ENCODE peak calls at places on chromosomes 3 and 15, in four cellular contexts. One of them, this sample, is unnamed.
A peak's percentile ranks its signal among the peaks of the same experiment; 100 is the strongest.

GRCh38 chr15:44207643-44208042 is 12.6 kb upstream of the FRMD5 start:
- DNase-seq in astrocyte of the spinal cord: peak; percentile 80
- DNase-seq in endothelial cell: no peak
- DNase-seq in ascending aorta: no peak
- DNase-seq in this sample: no peak

GRCh38 chr3:130975251-130975650 is 51.4 kb downstream of the ASTE1 start:
- DNase-seq in astrocyte of the spinal cord: no peak
- DNase-seq in endothelial cell: no peak
- DNase-seq in ascending aorta: no peak
- DNase-seq in this sample: no peak

GRCh38 chr3:7520593-7520992 is 659.7 kb downstream of the GRM7 start:
- DNase-seq in astrocyte of the spinal cord: no peak
- DNase-seq in endothelial cell: no peak
- DNase-seq in ascending aorta: no peak
- DNase-seq in this sample: no peak

GRCh38 chr3:55426486-55426885 is 60.6 kb downstream of the WNT5A start:
- DNase-seq in astrocyte of the spinal cord: peak; percentile 15
- DNase-seq in endothelial cell: no peak
- DNase-seq in ascending aorta: no peak
- DNase-seq in this sample: no peak

GRCh38 chr3:32998631-32999451 is 47.4 kb downstream of the CCR4 start:
- DNase-seq in astrocyte of the spinal cord: no peak
- DNase-seq in endothelial cell: no peak
- DNase-seq in ascending aorta: no peak
- DNase-seq in this sample: no peak

GRCh38 chr3:113234688-113235260 is 23.4 kb downstream of the BOC start:
- DNase-seq in astrocyte of the spinal cord: no peak
- DNase-seq in endothelial cell: no peak
- DNase-seq in ascending aorta: no peak
- DNase-seq in this sample: no peak

GRCh38 chr3:98971183-98971681 is 69.7 kb upstream of the DCBLD2 start:
- DNase-seq in astrocyte of the spinal cord: peak; percentile 93
- DNase-seq in endothelial cell: no peak
- DNase-seq in ascending aorta: no peak
- DNase-seq in this sample: no peak

GRCh38 chr3:113532698-113533533 is 561 bp downstream of the SIDT1 start:
- DNase-seq in astrocyte of the spinal cord: peak; percentile 3
- DNase-seq in endothelial cell: peak; percentile 42
- DNase-seq in ascending aorta: no peak
- DNase-seq in this sample: peak; percentile 65

GRCh38 chr15:96360581-96361308 is 30.2 kb downstream of the NR2F2 start:
- DNase-seq in astrocyte of the spinal cord: no peak
- DNase-seq in endothelial cell: no peak
- DNase-seq in ascending aorta: no peak
- DNase-seq in this sample: no peak

GRCh38 chr3:185878920-185879319 is 54.1 kb upstream of the IGF2BP2 start:
- DNase-seq in astrocyte of the spinal cord: no peak
- DNase-seq in endothelial cell: no peak
- DNase-seq in ascending aorta: no peak
- DNase-seq in this sample: no peak

DNA sequence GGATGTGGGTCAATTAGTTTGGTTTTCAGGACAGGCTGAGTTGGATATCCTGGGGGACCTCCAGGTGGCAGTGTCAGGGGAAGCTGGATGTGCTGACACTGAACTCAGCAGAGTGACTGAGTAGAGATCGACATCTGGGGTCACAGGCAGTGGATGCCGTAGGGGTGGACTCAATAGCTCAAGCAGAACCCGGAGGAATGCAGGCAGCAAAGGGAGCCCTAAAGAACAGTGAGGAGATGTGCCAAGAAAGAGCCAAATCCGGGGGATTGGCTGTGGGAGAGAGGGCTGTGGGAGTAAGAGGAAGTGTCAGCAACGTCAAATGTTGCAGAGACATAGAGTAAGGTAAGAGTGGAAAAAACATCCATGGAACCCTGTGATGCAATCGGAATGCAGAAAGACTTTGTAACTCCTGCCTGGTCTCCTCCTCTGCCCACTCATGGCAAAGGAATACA is 11.6 kb downstream of the CCR5AS start:
- DNase-seq in astrocyte of the spinal cord: no peak
- DNase-seq in endothelial cell: no peak
- DNase-seq in ascending aorta: no peak
- DNase-seq in this sample: no peak
- TF ChIP-seq CTCF in astrocyte of the spinal cord: no peak
- TF ChIP-seq CTCF in endothelial cell: no peak
- TF ChIP-seq CTCF in ascending aorta: no peak
- TF ChIP-seq CTCF in this sample: peak; percentile 25

GRCh38 chr3:149659173-149659468 is 1.3 kb upstream of the WWTR1 start:
- DNase-seq in astrocyte of the spinal cord: no peak
- DNase-seq in endothelial cell: no peak
- DNase-seq in ascending aorta: no peak
- DNase-seq in this sample: no peak

GRCh38 chr3:149667576-149667975 is 9.8 kb upstream of the WWTR1 start:
- DNase-seq in astrocyte of the spinal cord: no peak
- DNase-seq in endothelial cell: no peak
- DNase-seq in ascending aorta: no peak
- DNase-seq in this sample: no peak

GRCh38 chr3:149662240-149662887 is 4.5 kb upstream of the WWTR1 start:
- DNase-seq in astrocyte of the spinal cord: no peak
- DNase-seq in endothelial cell: no peak
- DNase-seq in ascending aorta: no peak
- DNase-seq in this sample: no peak

GRCh38 chr3:149660462-149660861 is 2.6 kb upstream of the WWTR1 start:
- DNase-seq in astrocyte of the spinal cord: no peak
- DNase-seq in endothelial cell: no peak
- DNase-seq in ascending aorta: no peak
- DNase-seq in this sample: no peak

GRCh38 chr3:149663966-149664365 is 6.1 kb upstream of the WWTR1 start:
- DNase-seq in astrocyte of the spinal cord: no peak
- DNase-seq in endothelial cell: no peak
- DNase-seq in ascending aorta: no peak
- DNase-seq in this sample: no peak
- TF ChIP-seq CTCF in astrocyte of the spinal cord: no peak
- TF ChIP-seq CTCF in endothelial cell: no peak
- TF ChIP-seq CTCF in ascending aorta: no peak
- TF ChIP-seq CTCF in this sample: no peak

GRCh38 chr3:47850803-47851417 is 48.0 kb downstream of the DHX30 start:
- DNase-seq in astrocyte of the spinal cord: no peak
- DNase-seq in endothelial cell: no peak
- DNase-seq in ascending aorta: no peak
- DNase-seq in this sample: no peak

GRCh38 chr3:47851888-47852603 is 49.1 kb downstream of the DHX30 start:
- DNase-seq in astrocyte of the spinal cord: no peak
- DNase-seq in endothelial cell: no peak
- DNase-seq in ascending aorta: no peak
- DNase-seq in this sample: no peak

GRCh38 chr3:47854267-47854666 is 51.3 kb downstream of the DHX30 start:
- DNase-seq in astrocyte of the spinal cord: no peak
- DNase-seq in endothelial cell: no peak
- DNase-seq in ascending aorta: no peak
- DNase-seq in this sample: no peak

GRCh38 chr3:47854720-47855455 is 52.0 kb downstream of the DHX30 start:
- DNase-seq in astrocyte of the spinal cord: no peak
- DNase-seq in endothelial cell: no peak
- DNase-seq in ascending aorta: no peak
- DNase-seq in this sample: no peak

DNA sequence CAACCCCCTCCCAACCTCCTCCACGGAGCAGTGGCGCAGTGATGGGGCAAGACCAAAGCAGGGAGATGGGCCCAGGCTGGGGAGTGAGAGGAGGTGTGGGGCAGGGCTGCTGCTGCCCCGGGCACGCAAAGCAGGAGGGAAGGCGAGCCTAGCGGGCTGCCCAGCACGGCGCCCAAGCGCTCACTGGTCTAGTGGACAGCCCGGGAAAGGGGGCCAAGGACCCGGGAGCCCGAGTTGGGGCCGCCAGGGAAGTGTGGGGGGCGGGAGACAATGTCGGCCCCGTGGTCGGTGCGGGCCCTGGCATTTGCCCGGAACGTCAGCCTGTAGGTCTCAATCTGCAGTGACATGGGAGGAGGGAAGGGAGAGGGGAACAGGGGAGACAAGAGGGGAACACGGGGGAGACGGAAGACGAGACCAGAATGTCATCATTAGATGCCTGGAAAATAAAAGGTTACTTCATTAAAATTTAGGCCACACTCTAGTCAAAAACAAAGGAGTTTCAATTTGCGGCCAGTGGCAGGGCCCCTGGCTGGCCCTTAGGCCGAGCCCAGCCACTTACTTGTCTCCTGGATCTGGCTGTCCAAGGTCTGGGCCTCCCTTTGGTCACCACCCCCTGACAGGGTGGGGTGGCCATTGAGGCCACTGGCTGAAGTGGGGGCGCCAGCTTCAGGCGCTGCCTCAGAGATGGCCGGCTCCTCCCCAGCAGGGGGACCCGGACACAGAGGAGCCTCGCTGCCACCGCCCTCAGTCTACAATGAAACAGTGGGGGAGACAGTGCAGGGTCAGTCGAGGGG is 49.9 kb downstream of the DHX30 start:
- DNase-seq in astrocyte of the spinal cord: no peak
- DNase-seq in endothelial cell: no peak
- DNase-seq in ascending aorta: no peak
- DNase-seq in this sample: no peak
- TF ChIP-seq CTCF in astrocyte of the spinal cord: no peak
- TF ChIP-seq CTCF in endothelial cell: no peak
- TF ChIP-seq CTCF in ascending aorta: no peak
- TF ChIP-seq CTCF in this sample: no peak

DNA sequence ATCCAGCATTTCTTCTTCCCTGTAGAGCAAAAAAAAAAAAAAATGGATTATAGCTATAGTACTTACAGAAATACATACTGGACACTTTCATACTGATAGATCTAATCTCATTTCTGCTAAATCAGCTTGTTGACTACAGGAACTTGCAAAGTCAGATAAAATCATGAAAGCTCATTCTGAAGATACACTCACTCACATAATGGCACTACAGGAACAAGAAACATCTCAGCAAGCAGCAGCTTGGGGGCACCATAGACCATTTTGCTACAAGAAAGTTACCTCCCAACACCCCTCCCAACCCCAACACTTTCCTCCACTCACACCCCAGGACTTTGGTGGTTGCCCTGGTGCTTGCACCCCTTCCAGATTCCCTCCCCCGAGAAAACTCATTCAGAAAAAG is 4.6 kb downstream of the MYH15 start:
- DNase-seq in astrocyte of the spinal cord: no peak
- DNase-seq in endothelial cell: no peak
- DNase-seq in ascending aorta: no peak
- DNase-seq in this sample: peak; percentile 7
- TF ChIP-seq CTCF in astrocyte of the spinal cord: no peak
- TF ChIP-seq CTCF in endothelial cell: no peak
- TF ChIP-seq CTCF in ascending aorta: no peak
- TF ChIP-seq CTCF in this sample: no peak

DNA sequence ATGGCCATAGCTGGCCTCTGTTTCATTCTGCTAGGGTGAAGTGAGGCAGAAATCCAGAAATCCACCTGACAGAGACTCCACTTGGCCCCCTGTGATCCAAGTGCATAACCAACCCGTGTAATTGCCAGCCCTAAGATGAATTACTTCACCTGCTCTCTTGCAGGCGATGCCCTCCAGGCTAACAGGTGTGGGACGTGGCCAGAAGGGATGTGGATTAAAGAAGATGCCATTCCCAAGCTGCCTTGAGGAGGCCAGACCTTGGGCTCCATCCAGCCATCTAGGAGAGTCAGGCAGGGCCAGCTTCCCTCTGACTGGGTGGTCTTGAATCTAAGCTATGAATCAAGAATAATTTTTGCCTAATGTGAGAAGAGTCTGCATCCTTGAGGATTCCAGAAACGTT is 154.5 kb upstream of the BNIP2 start:
- DNase-seq in astrocyte of the spinal cord: no peak
- DNase-seq in endothelial cell: no peak
- DNase-seq in ascending aorta: no peak
- DNase-seq in this sample: no peak
- TF ChIP-seq CTCF in astrocyte of the spinal cord: no peak
- TF ChIP-seq CTCF in endothelial cell: no peak
- TF ChIP-seq CTCF in ascending aorta: no peak
- TF ChIP-seq CTCF in this sample: no peak

GRCh38 chr3:147838650-147839049 is 429.5 kb downstream of the ZIC1 start:
- DNase-seq in astrocyte of the spinal cord: no peak
- DNase-seq in endothelial cell: no peak
- DNase-seq in ascending aorta: no peak
- DNase-seq in this sample: no peak
- TF ChIP-seq CTCF in astrocyte of the spinal cord: peak; percentile 18
- TF ChIP-seq CTCF in endothelial cell: no peak
- TF ChIP-seq CTCF in ascending aorta: no peak
- TF ChIP-seq CTCF in this sample: peak; percentile 28

This sample was measured in GM20000.